ENCODE peak calls at places on chromosome 13, in seven cellular contexts. One of them, this sample, is unnamed.

GRCh38 chr13:51803422-51804294 is at the start of gene DHRS12:
- DNase-seq in hepatocyte: peak; percentile 96
- DNase-seq in IMR-90: peak; percentile 66
- DNase-seq in A549: peak; percentile 82
- DNase-seq in GM23338: peak; percentile 89
- DNase-seq in H9: peak; percentile 82
- DNase-seq in GM23248: peak; percentile 96
- DNase-seq in this sample: peak; percentile 98

GRCh38 chr13:111337741-111338140 is 17.3 kb downstream of the TEX29 start:
- DNase-seq in hepatocyte: no peak
- DNase-seq in IMR-90: peak; percentile 19
- DNase-seq in A549: no peak
- DNase-seq in GM23338: no peak
- DNase-seq in H9: peak; percentile 9
- DNase-seq in GM23248: no peak
- DNase-seq in this sample: no peak

GRCh38 chr13:44609137-44609536 is 33.0 kb upstream of the TSC22D1 start:
- DNase-seq in hepatocyte: no peak
- DNase-seq in IMR-90: no peak
- DNase-seq in A549: no peak
- DNase-seq in GM23338: peak; percentile 65
- DNase-seq in H9: no peak
- DNase-seq in GM23248: no peak
- DNase-seq in this sample: no peak

GRCh38 chr13:24066405-24067292 is 93.9 kb upstream of the SPATA13 start:
- DNase-seq in hepatocyte: no peak
- DNase-seq in IMR-90: no peak
- DNase-seq in A549: no peak
- DNase-seq in GM23338: peak; percentile 56
- DNase-seq in H9: peak; percentile 55
- DNase-seq in GM23248: no peak
- DNase-seq in this sample: no peak

GRCh38 chr13:42498521-42498920 is 75.4 kb upstream of the TNFSF11 start:
- DNase-seq in hepatocyte: no peak
- DNase-seq in IMR-90: no peak
- DNase-seq in A549: no peak
- DNase-seq in GM23338: no peak
- DNase-seq in H9: no peak
- DNase-seq in GM23248: no peak
- DNase-seq in this sample: no peak

GRCh38 chr13:63435668-63436275 is 2020.1 kb upstream of the PCDH20 start:
- DNase-seq in hepatocyte: peak; percentile 8
- DNase-seq in IMR-90: peak; percentile 100
- DNase-seq in A549: peak; percentile 68
- DNase-seq in GM23338: no peak
- DNase-seq in H9: no peak
- DNase-seq in GM23248: peak; percentile 51
- DNase-seq in this sample: peak; percentile 85

GRCh38 chr13:76129305-76130040 is 493.3 kb downstream of the LMO7 start:
- DNase-seq in hepatocyte: peak; percentile 9
- DNase-seq in IMR-90: no peak
- DNase-seq in A549: no peak
- DNase-seq in GM23338: no peak
- DNase-seq in H9: no peak
- DNase-seq in GM23248: no peak
- DNase-seq in this sample: no peak

GRCh38 chr13:41962994-41963393 is 2.1 kb upstream of the VWA8 start:
- DNase-seq in hepatocyte: no peak
- DNase-seq in IMR-90: peak; percentile 44
- DNase-seq in A549: no peak
- DNase-seq in GM23338: no peak
- DNase-seq in H9: no peak
- DNase-seq in GM23248: no peak
- DNase-seq in this sample: no peak

GRCh38 chr13:29438772-29439171 is 156.7 kb downstream of the SLC7A1 start:
- DNase-seq in hepatocyte: no peak
- DNase-seq in IMR-90: no peak
- DNase-seq in A549: no peak
- DNase-seq in GM23338: no peak
- DNase-seq in H9: no peak
- DNase-seq in GM23248: peak; percentile 48
- DNase-seq in this sample: no peak

GRCh38 chr13:88097541-88097940 is 426.4 kb downstream of the SLITRK5 start:
- DNase-seq in hepatocyte: no peak
- DNase-seq in IMR-90: no peak
- DNase-seq in A549: no peak
- DNase-seq in GM23338: no peak
- DNase-seq in H9: no peak
- DNase-seq in GM23248: no peak
- DNase-seq in this sample: no peak

GRCh38 chr13:97112451-97113152 is 109.5 kb upstream of the MBNL2 start:
- DNase-seq in hepatocyte: no peak
- DNase-seq in IMR-90: peak; percentile 37
- DNase-seq in A549: no peak
- DNase-seq in GM23338: no peak
- DNase-seq in H9: no peak
- DNase-seq in GM23248: no peak
- DNase-seq in this sample: no peak

GRCh38 chr13:30026093-30026492 is 175.7 kb upstream of the UBL3 start:
- DNase-seq in hepatocyte: no peak
- DNase-seq in IMR-90: peak; percentile 96
- DNase-seq in A549: no peak
- DNase-seq in GM23338: no peak
- DNase-seq in H9: no peak
- DNase-seq in GM23248: peak; percentile 97
- DNase-seq in this sample: peak; percentile 90

GRCh38 chr13:66489586-66489985 is 740.5 kb downstream of the PCDH9 start:
- DNase-seq in hepatocyte: no peak
- DNase-seq in IMR-90: peak; percentile 54
- DNase-seq in A549: no peak
- DNase-seq in GM23338: no peak
- DNase-seq in H9: no peak
- DNase-seq in GM23248: no peak
- DNase-seq in this sample: no peak

GRCh38 chr13:93328943-93329342 is 102.3 kb downstream of the GPC6 start:
- DNase-seq in hepatocyte: peak; percentile 18
- DNase-seq in IMR-90: peak; percentile 16
- DNase-seq in A549: no peak
- DNase-seq in GM23338: no peak
- DNase-seq in H9: no peak
- DNase-seq in GM23248: no peak
- DNase-seq in this sample: no peak
- H3K4me2 ChIP-seq in hepatocyte: peak overlapping the region; percentile 54
- H3K4me2 ChIP-seq in IMR-90: peak overlapping the region; percentile 54
- H3K4me2 ChIP-seq in A549: no peak overlapping the region
- H3K4me2 ChIP-seq in GM23338: no peak overlapping the region
- H3K4me2 ChIP-seq in H9: no peak overlapping the region
- H3K4me2 ChIP-seq in GM23248: no peak overlapping the region
- H3K4me2 ChIP-seq in this sample: no peak overlapping the region

DNA sequence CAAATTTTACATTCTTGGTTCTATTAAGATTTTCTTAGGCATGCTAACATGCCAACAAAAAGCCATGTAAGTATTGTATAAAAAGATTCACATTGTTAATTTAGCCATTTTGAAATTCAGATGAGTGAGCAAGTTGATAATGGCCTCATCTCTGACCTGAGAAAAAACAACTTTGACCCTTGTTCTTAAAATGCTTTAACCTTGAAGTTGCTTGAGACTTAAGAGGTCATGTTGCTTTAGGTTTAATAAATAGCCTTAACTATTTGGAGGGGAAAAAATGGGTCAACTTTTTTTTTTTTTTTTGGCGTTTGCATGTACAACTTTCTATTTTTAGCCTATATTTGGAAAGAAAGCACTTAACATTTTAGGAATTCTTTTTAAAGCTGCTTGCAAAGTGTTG is 6.0 kb downstream of the MIR17HG start:
- DNase-seq in hepatocyte: no peak
- DNase-seq in IMR-90: no peak
- DNase-seq in A549: no peak
- DNase-seq in GM23338: no peak
- DNase-seq in H9: no peak
- DNase-seq in GM23248: no peak
- DNase-seq in this sample: no peak
- H3K4me1 ChIP-seq in hepatocyte: peaks cover 34% of the 10 kb centered on the region
- H3K4me1 ChIP-seq in IMR-90: peaks cover 3% of the 10 kb centered on the region
- H3K4me1 ChIP-seq in A549: peaks cover 23% of the 10 kb centered on the region
- H3K4me1 ChIP-seq in GM23338: peaks cover 21% of the 10 kb centered on the region
- H3K4me1 ChIP-seq in H9: no peaks in the 10 kb centered on the region
- H3K4me1 ChIP-seq in GM23248: peaks cover 17% of the 10 kb centered on the region
- H3K4me1 ChIP-seq in this sample: peaks cover 16% of the 10 kb centered on the region

GRCh38 chr13:113103646-113104045 is 1.9 kb upstream of the F7 start:
- DNase-seq in hepatocyte: no peak
- DNase-seq in IMR-90: no peak
- DNase-seq in A549: no peak
- DNase-seq in GM23338: no peak
- DNase-seq in H9: no peak
- DNase-seq in GM23248: no peak
- DNase-seq in this sample: no peak
- H3K4me2 ChIP-seq in hepatocyte: no peak overlapping the region
- H3K4me2 ChIP-seq in IMR-90: no peak overlapping the region
- H3K4me2 ChIP-seq in A549: no peak overlapping the region
- H3K4me2 ChIP-seq in GM23338: no peak overlapping the region
- H3K4me2 ChIP-seq in H9: no peak overlapping the region
- H3K4me2 ChIP-seq in GM23248: no peak overlapping the region
- H3K4me2 ChIP-seq in this sample: no peak overlapping the region

GRCh38 chr13:98549006-98549727 is 27.7 kb downstream of the STK24 start:
- DNase-seq in hepatocyte: no peak
- DNase-seq in IMR-90: peak; percentile 98
- DNase-seq in A549: no peak
- DNase-seq in GM23338: no peak
- DNase-seq in H9: no peak
- DNase-seq in GM23248: peak; percentile 94
- DNase-seq in this sample: no peak

GRCh38 chr13:98544105-98544710 is 32.7 kb downstream of the STK24 start:
- DNase-seq in hepatocyte: no peak
- DNase-seq in IMR-90: no peak
- DNase-seq in A549: no peak
- DNase-seq in GM23338: no peak
- DNase-seq in H9: no peak
- DNase-seq in GM23248: no peak
- DNase-seq in this sample: no peak

GRCh38 chr13:98547455-98547854 is 29.5 kb downstream of the STK24 start:
- DNase-seq in hepatocyte: no peak
- DNase-seq in IMR-90: no peak
- DNase-seq in A549: no peak
- DNase-seq in GM23338: no peak
- DNase-seq in H9: no peak
- DNase-seq in GM23248: no peak
- DNase-seq in this sample: no peak

GRCh38 chr13:98548230-98548629 is 28.7 kb downstream of the STK24 start:
- DNase-seq in hepatocyte: no peak
- DNase-seq in IMR-90: peak; percentile 42
- DNase-seq in A549: no peak
- DNase-seq in GM23338: no peak
- DNase-seq in H9: no peak
- DNase-seq in GM23248: peak; percentile 38
- DNase-seq in this sample: no peak

DNA sequence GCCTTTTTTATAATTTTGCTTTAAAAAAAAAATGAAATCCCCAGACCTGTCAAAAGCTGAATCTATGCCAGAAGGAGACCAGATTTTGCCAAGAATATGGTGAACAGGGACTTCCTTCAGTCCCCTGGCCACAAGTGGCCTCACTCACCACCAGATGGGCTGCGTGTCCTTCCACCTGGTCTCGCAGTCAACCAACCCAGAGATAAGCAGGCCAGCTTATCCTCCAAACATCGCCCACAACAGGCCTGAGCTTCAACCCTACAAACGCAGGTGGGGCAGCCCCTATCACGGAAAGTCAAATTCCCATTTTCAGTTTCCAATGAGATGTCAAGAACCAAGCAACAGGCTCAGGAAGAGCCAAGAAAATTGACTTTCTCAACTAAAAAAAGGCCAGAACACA is 30.5 kb downstream of the STK24 start:
- DNase-seq in hepatocyte: no peak
- DNase-seq in IMR-90: no peak
- DNase-seq in A549: no peak
- DNase-seq in GM23338: no peak
- DNase-seq in H9: no peak
- DNase-seq in GM23248: no peak
- DNase-seq in this sample: no peak
- H3K4me1 ChIP-seq in hepatocyte: peaks cover 18% of the 10 kb centered on the region
- H3K4me1 ChIP-seq in IMR-90: peaks cover 35% of the 10 kb centered on the region
- H3K4me1 ChIP-seq in A549: peaks cover 12% of the 10 kb centered on the region
- H3K4me1 ChIP-seq in GM23338: peaks cover 33% of the 10 kb centered on the region
- H3K4me1 ChIP-seq in H9: peaks cover 15% of the 10 kb centered on the region
- H3K4me1 ChIP-seq in GM23248: peaks cover 50% of the 10 kb centered on the region
- H3K4me1 ChIP-seq in this sample: peaks cover 49% of the 10 kb centered on the region

This sample was measured in osteoblast.